ENCODE peak calls at places on chromosome 4, in five cellular contexts. K, N, A, U and X are unnamed samples.

GRCh38 chr4:4851906-4852305 is 7.6 kb upstream of the MSX1 start:
- DNase-seq in K (no peak), U (no peak), A (no peak), N (no peak), X (no peak)

GRCh38 chr4:137961051-137961438 is 281.1 kb downstream of the SLC7A11 start:
- DNase-seq in A (no peak), K (peak; percentile 73), N (no peak), U (no peak), X (no peak)

GRCh38 chr4:117326091-117326490 is 240.7 kb upstream of the TRAM1L1 start:
- DNase-seq in K (no peak), U (no peak), N (no peak), A (no peak), X (no peak)

GRCh38 chr4:6618386-6619115 is 21.9 kb upstream of the MRFAP1 start:
- DNase-seq in A (no peak), U (no peak), K (no peak), N (no peak), X (no peak)

GRCh38 chr4:94895081-94895480 is 137.3 kb downstream of the BMPR1B start:
- DNase-seq in N (no peak), U (no peak), K (no peak), A (no peak), X (no peak)

GRCh38 chr4:151407466-151408379 is 1.3 kb upstream of the FHIP1A start:
- DNase-seq in U (peak; percentile 5), A (peak; percentile 29), K (no peak), N (peak; percentile 18), X (peak; percentile 8)

GRCh38 chr4:185134176-185134869 is 8.7 kb upstream of the SLC25A4 start:
- DNase-seq in U (no peak), K (peak; percentile 38), N (no peak), A (peak; percentile 59), X (no peak)

GRCh38 chr4:74466242-74466641 is 21.3 kb downstream of the AREG start:
- DNase-seq in A (no peak), U (no peak), N (no peak), K (no peak), X (no peak)

GRCh38 chr4:8185930-8186329 is 13.2 kb upstream of the SH3TC1 start:
- DNase-seq in A (no peak), K (no peak), N (no peak), U (no peak), X (no peak)

GRCh38 chr4:168511780-168512467 is 15.1 kb downstream of the PALLD start:
- DNase-seq in K (no peak), A (no peak), N (peak; percentile 55), U (no peak), X (no peak)

GRCh38 chr4:86223472-86223871 is 136.4 kb downstream of the MAPK10 start:
- DNase-seq in U (no peak), K (peak; percentile 31), N (no peak), A (peak; percentile 67), X (no peak)

GRCh38 chr4:21522296-21522695 is 426.3 kb downstream of the KCNIP4 start:
- DNase-seq in N (no peak), A (no peak), U (no peak), K (no peak), X (no peak)

GRCh38 chr4:155487231-155487630 is 110.5 kb upstream of the MAP9 start:
- DNase-seq in A (no peak), K (no peak), N (no peak), U (no peak), X (no peak)

GRCh38 chr4:86972997-86973396 is 38.2 kb downstream of the AFF1 start:
- DNase-seq in K (no peak), N (no peak), A (no peak), U (no peak), X (no peak)

GRCh38 chr4:47913858-47914218 is 545 bp downstream of the NFXL1 start:
- DNase-seq in K (no peak), A (peak; percentile 25), U (no peak), N (peak; percentile 36), X (peak; percentile 33)

GRCh38 chr4:4852591-4853362 is 6.7 kb upstream of the MSX1 start:
- DNase-seq in N (peak; percentile 19), A (no peak), U (no peak), K (peak; percentile 63), X (no peak)

GRCh38 chr4:128675083-128675482 is 134.4 kb upstream of the JADE1 start:
- DNase-seq in U (no peak), K (no peak), A (peak; percentile 53), N (no peak), X (no peak)

GRCh38 chr4:176668324-176668723 is 124.4 kb downstream of the VEGFC start:
- DNase-seq in N (no peak), U (no peak), K (no peak), A (no peak), X (no peak)

GRCh38 chr4:53702334-53703266 is 111.3 kb upstream of the LNX1 start:
- DNase-seq in A (peak; percentile 28), N (no peak), K (peak; percentile 59), U (peak; percentile 22), X (peak; percentile 53)

GRCh38 chr4:125317526-125317880 is 2.7 kb downstream of the FAT4 start:
- DNase-seq in N (no peak), A (no peak), U (no peak), K (peak; percentile 21), X (peak; percentile 11)

GRCh38 chr4:167021545-167022155 is 212.6 kb downstream of the SPOCK3 start:
- DNase-seq in U (peak; percentile 51), N (peak; percentile 22), K (peak; percentile 30), A (peak; percentile 12), X (no peak)

GRCh38 chr4:81165853-81166430 is 49.1 kb downstream of the PRKG2 start:
- DNase-seq in A (no peak), K (peak; percentile 4), N (no peak), U (no peak), X (no peak)

GRCh38 chr4:187478292-187479205 is 517.0 kb upstream of the ZFP42 start:
- DNase-seq in A (no peak), K (peak; percentile 92), N (no peak), U (no peak), X (no peak)

GRCh38 chr4:87073570-87074470 is 139.0 kb downstream of the AFF1 start:
- DNase-seq in A (no peak), K (no peak), N (peak; percentile 47), U (peak; percentile 26), X (no peak)

GRCh38 chr4:159237975-159238374 is 135.1 kb downstream of the RAPGEF2 start:
- DNase-seq in K (no peak), N (no peak), A (no peak), U (no peak), X (no peak)